ENCODE peak calls at places on chromosomes 12 and 14, in six cellular contexts. V, R, G, K, D and Y are unnamed samples. For H4K20me1 and H3K9me3, the result is how much of the 10 kb centered on the place peaks cover.

GRCh38 chr12:100401660-100402059 is 44.8 kb downstream of the SLC17A8 start:
- DNase-seq in R (no peak), D (peak), K (peak), V (peak), G (peak), Y (no peak)

GRCh38 chr12:13209279-13210021 is 12.9 kb downstream of the EMP1 start:
- DNase-seq in K (no peak), V (no peak), R (no peak), D (no peak), G (no peak), Y (no peak)

GRCh38 chr14:82528011-82528410 is 994.4 kb upstream of the SEL1L start:
- DNase-seq in V (no peak), K (no peak), G (no peak), R (no peak), D (no peak), Y (no peak)

GRCh38 chr14:65302571-65303184 is 109.9 kb upstream of the FUT8 start:
- DNase-seq in R (no peak), D (no peak), G (no peak), K (no peak), V (no peak), Y (no peak)

GRCh38 chr12:6507102-6507998 is 13.4 kb downstream of the NCAPD2 start:
- DNase-seq in V (peak), G (peak), K (no peak), D (peak), R (peak), Y (no peak)

GRCh38 chr14:72756967-72757366 is 136.9 kb downstream of the DPF3 start:
- DNase-seq in K (no peak), R (no peak), G (no peak), D (no peak), V (no peak), Y (no peak)

GRCh38 chr12:2011641-2012607 is 7.7 kb upstream of the DCP1B start:
- DNase-seq in R (peak), V (no peak), K (no peak), G (no peak), D (peak), Y (no peak)

GRCh38 chr14:68927089-68927488 is 52.0 kb downstream of the ACTN1 start:
- DNase-seq in K (no peak), R (no peak), V (no peak), G (no peak), D (no peak), Y (no peak)

GRCh38 chr12:121404734-121405133 is 4.8 kb downstream of the RNF34 start:
- DNase-seq in D (no peak), V (no peak), G (no peak), K (peak), R (no peak), Y (no peak)

GRCh38 chr14:70685480-70686197 is 43.9 kb downstream of the TTC9 start:
- DNase-seq in G (no peak), D (peak), R (peak), K (no peak), V (no peak), Y (no peak)

GRCh38 chr12:12051668-12052067 is 19.1 kb upstream of the BCL2L14 start:
- DNase-seq in V (no peak), G (no peak), K (no peak), R (no peak), D (no peak), Y (no peak)

GRCh38 chr12:77494306-77494705 is 336.4 kb upstream of the NAV3 start:
- DNase-seq in D (no peak), K (no peak), V (no peak), G (no peak), R (no peak), Y (no peak)

GRCh38 chr12:15584366-15585041 is 204.7 kb downstream of the EPS8 start:
- DNase-seq in D (peak), V (no peak), G (peak), R (peak), K (peak), Y (peak)

GRCh38 chr12:230925-231671 is 17.1 kb upstream of the SLC6A12 start:
- DNase-seq in K (no peak), R (peak), V (no peak), G (no peak), D (no peak), Y (no peak)

GRCh38 chr12:123010110-123010509 is 29.6 kb downstream of the ARL6IP4 start:
- DNase-seq in R (no peak), K (no peak), G (no peak), V (no peak), D (no peak), Y (no peak)

GRCh38 chr12:65536876-65537661 is 258.6 kb downstream of the MSRB3 start:
- DNase-seq in K (peak), V (peak), R (no peak), G (peak), D (peak), Y (no peak)

GRCh38 chr12:79929065-79929464 is 5.8 kb downstream of the PPP1R12A start:
- DNase-seq in D (no peak), V (no peak), G (no peak), K (no peak), R (peak), Y (no peak)

GRCh38 chr12:128879898-128880764 is 26.9 kb downstream of the GLT1D1 start:
- DNase-seq in R (no peak), D (no peak), V (no peak), G (no peak), K (no peak), Y (no peak)

GRCh38 chr12:5088586-5089264 is 45.0 kb downstream of the KCNA5 start:
- DNase-seq in G (no peak), D (peak), K (peak), V (no peak), R (no peak), Y (no peak)

GRCh38 chr12:83365317-83365716 is 678.6 kb downstream of the TMTC2 start:
- DNase-seq in V (no peak), D (no peak), R (no peak), G (no peak), K (no peak), Y (no peak)

GRCh38 chr14:38669027-38669426 is 413.1 kb upstream of the CLEC14A start:
- DNase-seq in K (no peak), G (no peak), D (no peak), V (no peak), R (no peak), Y (no peak)

GRCh38 chr12:116184766-116185165 is 92.7 kb downstream of the MED13L start:
- DNase-seq in R (no peak), K (no peak), V (no peak), D (no peak), G (peak), Y (no peak)
- H4K20me1 ChIP-seq in R (half or more), K (half or more), V (under half), D (half or more), G (under half), Y (under half)

GRCh38 chr14:26935733-26936132 is 337.9 kb upstream of the NOVA1 start:
- DNase-seq in G (no peak), R (no peak), V (no peak), D (no peak), K (no peak), Y (no peak)

GRCh38 chr14:26947265-26947664 is 349.4 kb upstream of the NOVA1 start:
- DNase-seq in K (no peak), G (no peak), D (no peak), R (no peak), V (no peak), Y (no peak)

GRCh38 chr14:26939756-26940155 is 341.9 kb upstream of the NOVA1 start:
- DNase-seq in K (no peak), D (no peak), R (no peak), V (no peak), G (no peak), Y (no peak)

GRCh38 chr14:26938054-26938453 is 340.2 kb upstream of the NOVA1 start:
- DNase-seq in G (no peak), K (no peak), V (no peak), D (no peak), R (no peak), Y (no peak)

DNA sequence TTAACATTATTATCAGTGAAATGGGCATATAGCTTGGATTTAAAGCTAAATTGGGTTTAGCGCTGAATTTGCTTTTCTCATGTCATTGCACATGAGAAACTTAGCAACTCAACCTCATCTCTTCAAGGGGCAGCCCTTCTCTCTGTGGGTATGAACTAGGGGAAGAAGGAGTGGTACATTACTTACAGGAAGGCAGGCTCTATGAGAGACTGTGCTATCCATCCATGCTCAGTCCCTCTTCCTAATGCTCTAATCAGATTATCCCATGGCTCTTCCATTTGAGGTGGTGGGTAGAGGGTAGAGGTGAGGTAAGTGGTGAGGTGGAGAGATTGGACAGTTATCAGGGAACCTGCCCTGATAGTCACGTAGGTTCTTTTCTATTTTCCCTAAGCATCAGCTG is 343.7 kb upstream of the NOVA1 start:
- DNase-seq in R (no peak), V (no peak), G (no peak), D (no peak), K (no peak), Y (no peak)
- H3K9me3 ChIP-seq in R (under half), V (under half), G (under half), D (under half), K (under half), Y (under half)

GRCh38 chr12:69247253-69248018 is 8.1 kb downstream of the CPSF6 start:
- DNase-seq in V (no peak), D (no peak), K (no peak), R (no peak), G (no peak), Y (no peak)
- H4K20me1 ChIP-seq in V (under half), D (half or more), K (half or more), R (half or more), G (under half), Y (half or more)

GRCh38 chr12:30422844-30423243 is 272.8 kb downstream of the IPO8 start:
- DNase-seq in G (no peak), V (no peak), R (no peak), D (no peak), K (no peak), Y (no peak)

GRCh38 chr12:30420561-30420960 is 275.1 kb downstream of the IPO8 start:
- DNase-seq in D (peak), V (peak), K (no peak), R (no peak), G (no peak), Y (no peak)

GRCh38 chr12:30427555-30427954 is 268.1 kb downstream of the IPO8 start:
- DNase-seq in K (no peak), V (no peak), D (no peak), R (no peak), G (no peak), Y (no peak)

GRCh38 chr12:30425445-30425844 is 270.2 kb downstream of the IPO8 start:
- DNase-seq in D (no peak), R (no peak), G (no peak), K (no peak), V (no peak), Y (no peak)

DNA sequence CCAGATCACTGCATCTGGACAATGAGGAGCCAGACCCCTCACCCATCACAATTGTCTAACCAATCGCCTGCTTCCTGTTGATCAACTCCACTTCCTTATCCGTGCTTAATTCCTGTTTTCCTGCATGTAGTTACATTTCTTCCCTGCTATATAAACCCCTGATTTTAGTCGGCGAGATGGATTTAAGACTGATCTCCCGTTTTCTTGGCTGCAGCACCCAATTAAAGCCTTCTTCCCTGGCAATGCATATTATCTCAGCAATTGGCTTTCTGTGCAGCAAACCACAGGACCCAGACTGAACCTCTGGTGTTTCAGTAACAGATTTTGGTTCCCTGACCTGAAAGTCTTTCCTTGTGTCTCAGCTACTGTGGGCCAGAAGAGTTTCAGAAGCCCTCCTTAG is 272.3 kb downstream of the IPO8 start:
- DNase-seq in K (no peak), R (no peak), V (no peak), G (no peak), D (no peak), Y (no peak)
- H3K9me3 ChIP-seq in K (under half), R (under half), V (under half), G (under half), D (under half), Y (under half)

GRCh38 chr12:124426594-124427550 is 132.0 kb downstream of the RFLNA start:
- DNase-seq in V (no peak), K (no peak), R (peak), G (no peak), D (no peak), Y (no peak)
- H4K20me1 ChIP-seq in V (under half), K (under half), R (under half), G (under half), D (under half), Y (under half)